ENCODE peak calls at places on chromosomes 12 and 14, in eight cellular contexts. Z is heart right ventricle; S is GM13977; H is stimulated activated CD4-positive, alpha-beta T cell treated with anti-CD3 and anti-CD28 coated beads, TNF-alpha, amount 100 ng/mL, for 48 hours; G is SK-N-DZ; R is memory B cell; A is HL-60; P is Peyer's patch. U is an unnamed sample.

GRCh38 chr12:47238665-47239064 is 158.9 kb upstream of the AMIGO2 start:
- DNase-seq in G (no peak), H (no peak), R (no peak), Z (no peak), P (no peak), S (no peak), A (no peak), U (no peak)

GRCh38 chr12:2794261-2794735 is 472 bp upstream of the FKBP4 start:
- DNase-seq in R (no peak), A (no peak), H (peak), S (peak), G (no peak), P (peak), Z (no peak), U (no peak)

GRCh38 chr12:15782667-15783066 is 6.5 kb downstream of the EPS8 start:
- DNase-seq in S (no peak), R (no peak), Z (no peak), G (no peak), H (no peak), P (no peak), A (no peak), U (no peak)

GRCh38 chr12:58395056-58395455 is 453.7 kb downstream of the ATP23 start:
- DNase-seq in A (no peak), Z (no peak), H (no peak), P (no peak), S (no peak), R (no peak), G (no peak), U (no peak)

GRCh38 chr12:28938581-28939301 is 210.3 kb upstream of the FAR2 start:
- DNase-seq in Z (no peak), A (no peak), G (no peak), R (no peak), H (no peak), P (no peak), S (no peak), U (no peak)

GRCh38 chr12:116564080-116564479 is 4.9 kb downstream of the MAP1LC3B2 start:
- DNase-seq in S (no peak), P (no peak), Z (no peak), H (no peak), G (no peak), R (no peak), A (no peak), U (no peak)

GRCh38 chr14:26993541-26993940 is 395.7 kb upstream of the NOVA1 start:
- DNase-seq in S (no peak), P (no peak), Z (no peak), A (no peak), R (no peak), G (no peak), H (no peak), U (no peak)

GRCh38 chr14:66965831-66966230 is 223.4 kb upstream of the GARIN2 start:
- DNase-seq in Z (no peak), H (no peak), P (no peak), R (no peak), G (no peak), A (no peak), S (no peak), U (no peak)

GRCh38 chr14:99136047-99136400 is 136.0 kb downstream of the BCL11B start:
- DNase-seq in A (no peak), R (no peak), Z (no peak), S (no peak), H (no peak), G (no peak), P (no peak), U (no peak)

GRCh38 chr12:30985814-30986452 is 59.4 kb downstream of the TSPAN11 start:
- DNase-seq in Z (peak), S (peak), H (peak), G (peak), R (no peak), A (peak), P (no peak), U (peak)

GRCh38 chr14:51203881-51204280 is 36.2 kb upstream of the TMX1 start:
- DNase-seq in H (no peak), A (no peak), R (no peak), S (no peak), G (peak), P (no peak), Z (no peak), U (no peak)

GRCh38 chr12:51907083-51907863 is at the start of gene ACVRL1:
- DNase-seq in H (no peak), G (no peak), S (no peak), Z (peak), A (no peak), R (no peak), P (no peak), U (no peak)

GRCh38 chr12:64522807-64523206 is 70.9 kb downstream of the TBK1 start:
- DNase-seq in Z (no peak), P (no peak), G (no peak), R (no peak), A (no peak), S (no peak), H (no peak), U (no peak)

GRCh38 chr12:17652436-17652835 is 437.6 kb downstream of the RERGL start:
- DNase-seq in A (no peak), S (no peak), H (no peak), Z (no peak), R (no peak), G (no peak), P (no peak), U (no peak)

GRCh38 chr14:54488318-54488645 is 498 bp downstream of the GMFB start:
- DNase-seq in H (no peak), P (no peak), G (no peak), S (no peak), R (no peak), A (no peak), Z (no peak), U (no peak)

GRCh38 chr14:56000846-56001245 is 117.4 kb upstream of the PELI2 start:
- DNase-seq in H (no peak), Z (no peak), G (no peak), S (no peak), R (no peak), P (no peak), A (no peak), U (no peak)

GRCh38 chr12:4025420-4026358 is 152.5 kb upstream of the PARP11 start:
- DNase-seq in R (no peak), Z (no peak), H (no peak), G (no peak), A (no peak), P (no peak), S (no peak), U (no peak)

GRCh38 chr12:125734137-125734536 is 668.9 kb downstream of the AACS start:
- DNase-seq in A (no peak), P (no peak), G (no peak), S (no peak), Z (no peak), H (no peak), R (no peak), U (no peak)

GRCh38 chr14:59363545-59364226 is 101.5 kb downstream of the GPR135 start:
- DNase-seq in R (no peak), G (no peak), H (no peak), S (no peak), A (no peak), P (no peak), Z (no peak), U (no peak)

GRCh38 chr14:100416921-100417451 is 93.8 kb downstream of the SLC25A47 start:
- DNase-seq in Z (no peak), S (no peak), G (no peak), H (no peak), P (no peak), A (no peak), R (no peak), U (no peak)

U was measured in SK-N-SH.